ENCODE peak calls at places on chromosomes 16 and 17, in eight cellular contexts. S is GM06990, Z is M059J, B is GM12865, F is fibroblast of pulmonary artery, I is G401, U is ELR, X is foreskin keratinocyte. N is an unnamed sample.

GRCh38 chr17:74210191-74211140 is 2.9 kb upstream of the TTYH2 start:
- DNase-seq in Z (peak), I (peak), B (peak), F (peak), S (peak), U (peak), X (no peak), N (peak)

GRCh38 chr17:64025732-64026294 is 5.4 kb upstream of the ICAM2 start:
- DNase-seq in S (peak), F (peak), U (peak), X (no peak), B (peak), Z (peak), I (peak), N (peak)

GRCh38 chr17:78125138-78125913 is 3.2 kb downstream of the TMC6 start:
- DNase-seq in S (peak), B (peak), U (no peak), X (no peak), Z (no peak), I (no peak), F (no peak), N (no peak)

GRCh38 chr16:49530396-49530795 is 156.8 kb downstream of the C16orf78 start:
- DNase-seq in Z (no peak), F (no peak), B (peak), I (no peak), S (no peak), U (no peak), X (no peak), N (no peak)

GRCh38 chr16:3115561-3115960 is 3.2 kb downstream of the ZNF205 start:
- DNase-seq in I (no peak), Z (no peak), F (no peak), X (no peak), B (no peak), U (no peak), S (no peak), N (peak)

GRCh38 chr16:30088237-30088831 is 3.4 kb downstream of the TBX6 start:
- DNase-seq in F (no peak), B (no peak), X (no peak), I (no peak), U (no peak), Z (no peak), S (no peak), N (no peak)

GRCh38 chr16:28112908-28113307 is 49.4 kb upstream of the GSG1L start:
- DNase-seq in X (no peak), S (no peak), U (no peak), I (no peak), Z (no peak), B (no peak), F (no peak), N (no peak)

GRCh38 chr17:3448059-3448630 is 14.5 kb upstream of the OR1E2 start:
- DNase-seq in B (no peak), X (no peak), S (no peak), F (peak), I (no peak), U (no peak), Z (no peak), N (no peak)

GRCh38 chr17:6496116-6496481 is 51.8 kb downstream of the PIMREG start:
- DNase-seq in S (no peak), I (no peak), X (no peak), Z (no peak), F (no peak), B (peak), U (no peak), N (no peak)

GRCh38 chr17:76184266-76184665 is 43.2 kb upstream of the FOXJ1 start:
- DNase-seq in S (no peak), F (no peak), B (no peak), U (no peak), X (no peak), I (no peak), Z (no peak), N (no peak)

GRCh38 chr16:4315185-4316102 is at the start of gene GLIS2:
- DNase-seq in X (no peak), Z (peak), I (peak), U (peak), B (no peak), F (peak), S (no peak), N (peak)

GRCh38 chr16:56281256-56281805 is 90.0 kb downstream of the GNAO1 start:
- DNase-seq in F (no peak), B (no peak), I (no peak), Z (peak), S (no peak), X (no peak), U (peak), N (no peak)

GRCh38 chr17:61400058-61400785 is 579 bp downstream of the TBX2 start:
- DNase-seq in I (peak), F (peak), X (no peak), Z (peak), S (no peak), B (no peak), U (peak), N (no peak)

GRCh38 chr16:13351651-13352217 is 450.3 kb downstream of the SHISA9 start:
- DNase-seq in X (no peak), F (no peak), S (no peak), Z (no peak), I (no peak), B (no peak), U (no peak), N (no peak)

GRCh38 chr16:4264546-4264945 is 8.3 kb downstream of the TFAP4 start:
- DNase-seq in I (no peak), Z (no peak), F (no peak), U (no peak), S (no peak), B (no peak), X (no peak), N (no peak)

GRCh38 chr16:85552980-85553435 is 60.1 kb upstream of the GSE1 start:
- DNase-seq in F (no peak), S (no peak), I (no peak), Z (no peak), X (no peak), B (no peak), U (no peak), N (no peak)

GRCh38 chr16:28212532-28212873 is 738 bp upstream of the XPO6 start:
- DNase-seq in Z (peak), X (no peak), F (no peak), S (no peak), U (peak), I (no peak), B (no peak), N (no peak)

GRCh38 chr17:42097691-42098661 is at the start of gene ZNF385C:
- DNase-seq in Z (no peak), U (no peak), I (no peak), X (no peak), B (no peak), F (no peak), S (no peak), N (no peak)

GRCh38 chr16:10828851-10829331 is 10.3 kb upstream of the TVP23A start:
- DNase-seq in I (peak), S (no peak), F (peak), B (no peak), X (no peak), U (peak), Z (peak), N (peak)

GRCh38 chr17:63973930-63974593 is 1.3 kb upstream of the SCN4A start:
- DNase-seq in U (peak), I (no peak), B (no peak), S (no peak), X (no peak), F (no peak), Z (peak), N (no peak)

GRCh38 chr17:14165672-14166071 is 71.0 kb downstream of the CDRT15 start:
- DNase-seq in X (no peak), F (no peak), I (no peak), U (no peak), B (no peak), S (no peak), Z (no peak), N (no peak)

GRCh38 chr17:47993964-47994363 is 23.1 kb downstream of the CDK5RAP3 start:
- DNase-seq in F (no peak), X (no peak), Z (no peak), S (no peak), U (no peak), B (no peak), I (no peak), N (no peak)

GRCh38 chr17:37527249-37527851 is 37.7 kb downstream of the DUSP14 start:
- DNase-seq in S (no peak), X (peak), B (peak), Z (peak), U (peak), F (peak), I (peak), N (peak)

GRCh38 chr17:61294777-61295176 is 104.9 kb upstream of the TBX2 start:
- DNase-seq in S (no peak), F (peak), B (peak), I (no peak), Z (peak), U (peak), X (peak), N (no peak)

GRCh38 chr17:8226536-8227237 is 16.3 kb upstream of the AURKB start:
- DNase-seq in B (peak), U (peak), X (peak), S (peak), Z (peak), F (peak), I (peak), N (peak)

GRCh38 chr16:9536905-9537304 is 445.5 kb downstream of the HAPSTR1 start:
- DNase-seq in X (no peak), U (no peak), Z (no peak), F (no peak), I (no peak), S (no peak), B (no peak), N (no peak)

GRCh38 chr17:78585231-78585630 is 8.0 kb upstream of the DNAH17 start:
- DNase-seq in B (no peak), F (no peak), Z (peak), I (no peak), U (no peak), X (no peak), S (no peak), N (no peak)

GRCh38 chr17:72592242-72592966 is 471.6 kb downstream of the SOX9 start:
- DNase-seq in B (peak), X (peak), U (peak), S (peak), Z (peak), I (peak), F (peak), N (peak)

GRCh38 chr17:238071-238963 is 56.9 kb upstream of the DOC2B start:
- DNase-seq in S (no peak), F (no peak), X (no peak), Z (no peak), B (no peak), I (no peak), U (no peak), N (no peak)

GRCh38 chr16:74902161-74902560 is 82.8 kb downstream of the WDR59 start:
- DNase-seq in X (no peak), I (no peak), F (no peak), Z (no peak), U (no peak), S (no peak), B (no peak), N (no peak)

GRCh38 chr17:55783684-55784245 is 32.9 kb downstream of the PCTP start:
- DNase-seq in Z (no peak), X (no peak), U (peak), F (peak), S (no peak), I (no peak), B (no peak), N (no peak)

GRCh38 chr17:34400301-34400931 is 37.4 kb upstream of the CCL1 start:
- DNase-seq in B (no peak), X (no peak), Z (no peak), U (no peak), F (no peak), I (no peak), S (no peak), N (no peak)

GRCh38 chr17:67629963-67630320 is 87.8 kb upstream of the NOL11 start:
- DNase-seq in Z (peak), I (peak), X (no peak), S (no peak), F (peak), B (peak), U (peak), N (peak)

GRCh38 chr16:83533193-83533592 is 274.6 kb upstream of the HSBP1 start:
- DNase-seq in F (peak), X (peak), U (peak), S (no peak), B (no peak), I (no peak), Z (peak), N (no peak)

GRCh38 chr17:52237151-52237550 is 78.6 kb upstream of the CA10 start:
- DNase-seq in S (no peak), X (peak), Z (no peak), I (no peak), F (no peak), B (no peak), U (no peak), N (no peak)